ENCODE peak calls at places on chromosomes 6 and 20, in seven cellular contexts. Z, W, P, N, Y, O and B are unnamed samples.

GRCh38 chr20:37615507-37616425 is 78.1 kb upstream of the CTNNBL1 start:
- DNase-seq in Z (peak; percentile 16), W (peak; percentile 20), P (peak; percentile 44), N (no peak), Y (no peak), O (peak; percentile 46), B (no peak)

GRCh38 chr6:16758163-16758975 is 2.9 kb downstream of the ATXN1 start:
- DNase-seq in Z (no peak), W (no peak), P (no peak), N (no peak), Y (no peak), O (peak; percentile 26), B (no peak)

GRCh38 chr20:51276331-51276730 is 253.4 kb upstream of the KCNG1 start:
- DNase-seq in Z (peak; percentile 2), W (no peak), P (no peak), N (no peak), Y (no peak), O (no peak), B (no peak)

GRCh38 chr6:53979468-53980067 is 131.7 kb upstream of the MLIP start:
- DNase-seq in Z (no peak), W (no peak), P (peak; percentile 19), N (no peak), Y (no peak), O (peak; percentile 60), B (no peak)

GRCh38 chr6:94376876-94377275 is 957.5 kb upstream of the EPHA7 start:
- DNase-seq in Z (no peak), W (no peak), P (no peak), N (no peak), Y (no peak), O (no peak), B (no peak)

GRCh38 chr20:2871555-2872303 is 1.6 kb upstream of the PTPRA start:
- DNase-seq in Z (no peak), W (no peak), P (no peak), N (no peak), Y (no peak), O (no peak), B (no peak)

GRCh38 chr20:20267685-20268429 is 100.0 kb upstream of the INSM1 start:
- DNase-seq in Z (no peak), W (no peak), P (no peak), N (no peak), Y (no peak), O (no peak), B (no peak)

GRCh38 chr20:19212524-19213502 is at the start of gene SLC24A3:
- DNase-seq in Z (no peak), W (no peak), P (peak; percentile 2), N (no peak), Y (peak; percentile 79), O (peak; percentile 86), B (no peak)